ENCODE peak calls at places on chromosomes 2 and 18, in eight cellular contexts. Q, S, G, Y, T, C, W and M are unnamed samples.

GRCh38 chr2:47666332-47666731 is 116.6 kb upstream of the MSH6 start:
- DNase-seq in S (no peak), T (no peak), W (no peak), C (no peak), G (no peak), Q (no peak), Y (no peak), M (no peak)

GRCh38 chr2:28488858-28489575 is 6.8 kb upstream of the PLB1 start:
- DNase-seq in G (no peak), T (no peak), Q (no peak), W (no peak), C (peak), S (no peak), Y (no peak), M (no peak)

GRCh38 chr18:49560277-49561126 is 1.4 kb upstream of the LIPG start:
- DNase-seq in Y (peak), S (no peak), G (no peak), Q (no peak), W (peak), T (no peak), C (peak), M (peak)

GRCh38 chr2:26780203-26780760 is 5.6 kb upstream of the CENPA start:
- DNase-seq in Y (no peak), W (no peak), G (no peak), C (no peak), S (no peak), T (no peak), Q (no peak), M (no peak)

GRCh38 chr2:129778608-129778877 is 200.9 kb upstream of the RAB6C start:
- DNase-seq in T (no peak), C (no peak), Q (no peak), S (no peak), W (no peak), Y (no peak), G (no peak), M (no peak)

GRCh38 chr2:143686585-143687164 is 557.5 kb downstream of the ARHGAP15 start:
- DNase-seq in Y (no peak), W (no peak), Q (no peak), G (peak), S (no peak), C (peak), T (no peak), M (no peak)

GRCh38 chr18:36668349-36668748 is 160.5 kb downstream of the TPGS2 start:
- DNase-seq in Y (no peak), C (no peak), S (no peak), Q (no peak), G (no peak), W (no peak), T (no peak), M (no peak)

GRCh38 chr2:186349508-186349907 is 136.6 kb upstream of the ZC3H15 start:
- DNase-seq in Y (no peak), Q (no peak), W (no peak), G (peak), C (peak), S (no peak), T (no peak), M (no peak)

GRCh38 chr2:189444322-189444721 is 3.0 kb downstream of the WDR75 start:
- DNase-seq in W (no peak), Y (no peak), S (no peak), T (no peak), G (no peak), C (peak), Q (no peak), M (peak)

GRCh38 chr2:152421521-152422367 is 86.8 kb downstream of the FMNL2 start:
- DNase-seq in T (no peak), C (peak), S (peak), Y (no peak), Q (peak), W (no peak), G (peak), M (no peak)

GRCh38 chr2:159904565-159905281 is 106.7 kb upstream of the CD302 start:
- DNase-seq in T (peak), C (no peak), W (peak), S (peak), G (no peak), Y (peak), Q (no peak), M (peak)

GRCh38 chr18:59139615-59140286 is at the start of gene SEC11C:
- DNase-seq in S (peak), W (peak), Q (peak), Y (peak), G (peak), T (peak), C (peak), M (peak)

GRCh38 chr2:45469314-45470099 is 141.6 kb downstream of the SRBD1 start:
- DNase-seq in S (no peak), W (no peak), C (no peak), Y (peak), Q (no peak), G (no peak), T (no peak), M (no peak)

GRCh38 chr2:26623541-26624497 is 17.3 kb downstream of the CIB4 start:
- DNase-seq in W (no peak), S (no peak), T (no peak), Q (peak), G (no peak), C (no peak), Y (no peak), M (no peak)

DNA sequence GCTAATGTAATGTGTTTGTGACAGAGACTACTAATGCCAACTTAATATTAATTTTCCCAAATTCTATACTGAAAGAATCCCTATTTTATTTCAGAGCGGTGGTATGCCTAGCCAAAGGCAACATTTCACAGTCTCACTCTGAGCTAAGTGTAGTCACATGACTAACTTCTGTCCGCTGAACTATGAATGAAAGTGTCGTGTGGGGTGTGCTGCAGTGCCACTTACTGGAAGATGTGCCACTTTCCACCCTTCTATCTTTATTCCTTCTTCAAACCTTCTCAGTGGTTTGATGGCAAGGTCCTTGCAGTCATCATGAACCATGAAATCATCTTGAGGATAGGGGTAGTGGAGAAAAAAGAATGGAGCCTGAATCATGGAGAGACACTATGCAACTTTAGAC is 47.3 kb upstream of the C1D start:
- DNase-seq in T (no peak), G (no peak), W (no peak), C (no peak), S (no peak), Q (no peak), Y (peak), M (no peak)
- TF ChIP-seq CTCF in T (no peak), G (no peak), W (no peak), C (peak), S (no peak), Q (no peak), Y (no peak), M (no peak)

DNA sequence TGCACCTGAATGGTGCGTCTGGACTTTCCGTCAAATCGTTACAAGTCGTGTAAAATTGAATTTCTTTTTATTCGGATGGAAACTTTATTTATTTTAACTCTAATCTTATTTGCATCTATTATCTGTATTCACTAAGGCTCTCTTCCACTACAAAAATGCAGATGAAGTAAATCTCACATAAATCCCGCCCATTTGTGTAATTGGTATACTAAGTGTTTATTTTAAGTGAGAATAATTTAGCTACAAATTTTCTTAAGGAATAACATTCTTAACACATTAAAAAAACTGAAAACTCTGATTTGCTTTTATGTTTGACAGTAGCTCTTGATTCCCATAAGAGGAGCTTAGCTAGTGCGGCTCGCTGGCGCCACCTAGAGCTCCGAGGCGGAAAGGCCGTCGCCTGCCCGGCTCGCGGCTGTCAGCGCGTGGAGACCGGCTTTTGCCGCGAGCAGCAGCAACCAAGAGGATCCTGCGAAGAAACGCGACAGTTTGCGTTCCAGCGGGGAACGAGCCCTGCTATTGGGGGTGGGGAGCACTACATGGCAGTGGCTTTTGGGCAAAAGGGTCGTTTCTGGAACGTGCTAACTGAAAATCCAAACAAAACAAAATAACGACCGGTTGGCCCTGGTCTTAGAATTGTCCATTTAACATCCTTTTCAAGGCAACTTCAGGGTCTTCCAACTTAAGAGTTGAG is 6.7 kb downstream of the SP9 start:
- DNase-seq in G (peak), C (peak), Q (peak), S (peak), Y (peak), W (peak), T (peak), M (peak)
- TF ChIP-seq CTCF in G (peak), C (peak), Q (peak), S (peak), Y (peak), W (peak), T (peak), M (peak)

GRCh38 chr2:66495788-66496640 is 61.1 kb downstream of the MEIS1 start:
- DNase-seq in Q (peak), S (no peak), T (no peak), Y (peak), C (peak), W (peak), G (peak), M (no peak)

GRCh38 chr2:66496680-66497420 is 61.9 kb downstream of the MEIS1 start:
- DNase-seq in S (no peak), Q (no peak), C (no peak), T (no peak), G (no peak), W (no peak), Y (no peak), M (no peak)

GRCh38 chr2:66494708-66495107 is 59.8 kb downstream of the MEIS1 start:
- DNase-seq in W (peak), C (peak), G (peak), Q (peak), T (no peak), Y (peak), S (peak), M (no peak)

GRCh38 chr2:66498597-66498910 is 63.6 kb downstream of the MEIS1 start:
- DNase-seq in Q (no peak), T (no peak), C (no peak), Y (no peak), W (no peak), G (no peak), S (no peak), M (no peak)

DNA sequence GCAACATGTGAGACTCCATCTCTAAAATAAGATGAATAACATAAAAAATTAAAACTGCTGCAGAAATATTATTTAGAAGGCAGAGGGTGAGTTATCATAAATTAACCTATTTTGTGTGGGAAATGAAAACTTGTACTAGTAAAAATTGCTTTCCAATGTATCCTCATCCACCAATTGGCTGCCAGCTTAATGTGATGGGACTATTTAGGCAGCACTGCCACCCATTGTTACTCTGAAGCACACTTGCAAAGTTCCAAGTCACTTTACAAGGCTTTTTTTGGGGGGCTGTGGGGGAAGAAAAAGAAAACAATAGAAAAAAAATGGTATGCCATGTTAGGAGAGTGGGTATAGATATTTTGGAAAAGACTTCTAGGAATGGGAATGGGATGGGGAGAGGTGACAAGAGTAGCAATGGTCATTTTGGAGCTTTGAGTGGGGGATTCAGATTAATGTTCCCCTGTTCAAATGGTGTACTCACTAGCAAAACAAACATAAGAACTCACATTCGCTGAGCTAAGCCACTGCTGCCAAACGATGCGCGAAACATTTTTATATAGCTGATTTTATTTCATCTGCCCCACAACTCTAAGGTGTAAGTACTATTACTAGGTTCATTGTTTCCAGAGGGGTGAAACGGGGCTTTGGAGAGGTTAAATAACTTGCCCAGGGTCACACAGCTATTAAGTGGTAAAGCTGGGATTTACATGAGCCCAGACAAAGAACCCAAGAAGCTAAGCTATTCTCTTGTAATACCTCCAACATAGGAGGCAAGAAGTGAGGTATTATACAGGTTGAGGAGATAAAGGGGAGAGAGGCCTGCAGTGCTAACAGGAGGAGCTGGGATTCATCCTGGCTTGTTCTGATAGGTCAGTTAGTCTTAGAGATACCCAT is 63.0 kb downstream of the MEIS1 start:
- DNase-seq in T (no peak), G (no peak), C (no peak), Y (no peak), Q (no peak), W (no peak), S (no peak), M (no peak)
- TF ChIP-seq CTCF in T (no peak), G (no peak), C (peak), Y (no peak), Q (no peak), W (no peak), S (no peak), M (no peak)

GRCh38 chr2:38528008-38528442 is 74.7 kb downstream of the HNRNPLL start:
- DNase-seq in Y (peak), W (no peak), S (no peak), G (no peak), C (peak), T (peak), Q (peak), M (peak)
- TF ChIP-seq CTCF in Y (no peak), W (no peak), S (no peak), G (no peak), C (peak), T (no peak), Q (no peak), M (no peak)

DNA sequence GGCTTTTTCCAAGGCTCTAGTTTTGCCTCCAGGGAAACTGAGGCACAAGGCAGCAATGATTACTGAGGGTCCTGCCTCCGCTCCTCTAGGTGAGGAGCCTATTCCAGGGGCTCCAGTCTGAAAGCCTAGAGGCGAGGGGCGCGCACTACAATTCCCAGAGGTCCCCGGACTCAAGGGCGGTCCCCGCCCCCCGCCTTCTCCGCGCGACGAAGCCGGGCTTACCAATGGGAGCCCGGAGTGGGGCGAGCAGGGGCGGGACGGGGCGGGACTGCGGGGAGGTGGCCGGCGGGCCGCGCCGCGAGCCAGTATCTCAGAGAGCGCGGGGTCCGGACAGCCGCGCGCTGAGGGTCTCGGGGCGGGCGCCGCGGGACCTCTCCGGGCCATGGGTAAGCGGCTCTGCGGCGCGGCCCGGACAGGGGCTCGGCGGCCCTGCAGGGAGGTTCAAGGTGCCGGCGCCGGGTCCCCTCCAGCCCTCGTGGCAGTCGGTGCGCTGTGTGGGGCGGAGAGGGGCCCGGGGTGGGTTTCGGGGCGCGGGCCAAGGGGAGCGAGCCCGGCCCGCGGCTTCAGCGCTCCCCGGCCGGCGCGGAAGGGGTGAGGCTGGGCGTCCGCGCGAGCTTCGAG is at the start of gene ARID5A:
- DNase-seq in Q (peak), W (peak), T (peak), G (no peak), C (peak), Y (peak), S (peak), M (peak)
- TF ChIP-seq CTCF in Q (peak), W (peak), T (peak), G (peak), C (no peak), Y (peak), S (no peak), M (peak)

GRCh38 chr2:241209271-241209670 is 20.8 kb downstream of the ANO7 start:
- DNase-seq in W (no peak), T (no peak), C (no peak), S (no peak), Q (no peak), G (no peak), Y (no peak), M (no peak)
- TF ChIP-seq CTCF in W (no peak), T (no peak), C (no peak), S (no peak), Q (no peak), G (no peak), Y (no peak), M (no peak)

GRCh38 chr2:112493048-112493447 is 11.1 kb downstream of the TTL start:
- DNase-seq in T (no peak), G (no peak), C (peak), S (no peak), Q (no peak), W (no peak), Y (no peak), M (no peak)
- TF ChIP-seq CTCF in T (no peak), G (peak), C (peak), S (no peak), Q (no peak), W (no peak), Y (no peak), M (no peak)